ENCODE peak calls at places on chromosomes 11 and 22, in nine cellular contexts. Y, P, M, W, F, T, D, E and U are unnamed samples.

GRCh38 chr11:15977116-15977515 is 379.2 kb downstream of the SOX6 start:
- DNase-seq in Y (no peak), T (no peak), P (no peak), D (no peak), E (no peak), F (no peak), M (no peak), W (no peak), U (no peak)

GRCh38 chr11:134036484-134037092 is 32.3 kb upstream of the JAM3 start:
- DNase-seq in Y (peak; percentile 65), F (no peak), D (no peak), E (no peak), P (peak; percentile 55), M (no peak), T (peak; percentile 45), W (peak; percentile 39), U (no peak)

GRCh38 chr22:30143265-30143664 is 63.0 kb downstream of the HORMAD2 start:
- DNase-seq in P (no peak), Y (no peak), T (no peak), F (no peak), E (no peak), W (no peak), M (no peak), D (no peak), U (no peak)

GRCh38 chr11:23727821-23728220 is 769.0 kb upstream of the LUZP2 start:
- DNase-seq in T (no peak), W (no peak), D (no peak), M (no peak), Y (no peak), P (peak; percentile 33), F (no peak), E (peak; percentile 16), U (no peak)

GRCh38 chr11:118618991-118619375 is 11.6 kb downstream of the PHLDB1 start:
- DNase-seq in D (no peak), T (peak; percentile 66), W (no peak), E (no peak), Y (no peak), P (peak; percentile 89), M (no peak), F (no peak), U (no peak)

GRCh38 chr11:613369-613968 is 2.3 kb downstream of the IRF7 start:
- DNase-seq in E (no peak), Y (peak; percentile 88), F (peak; percentile 67), T (peak; percentile 89), W (peak; percentile 71), M (peak; percentile 88), D (peak; percentile 86), P (no peak), U (peak; percentile 84)

GRCh38 chr22:27718186-27719032 is 83.1 kb downstream of the MN1 start:
- DNase-seq in E (peak; percentile 69), Y (peak; percentile 54), F (peak; percentile 67), M (no peak), D (peak; percentile 33), P (peak; percentile 99), T (peak; percentile 49), W (no peak), U (peak; percentile 73)

GRCh38 chr11:45607995-45608394 is 57.4 kb downstream of the CHST1 start:
- DNase-seq in Y (no peak), P (no peak), T (no peak), F (no peak), D (no peak), E (no peak), W (no peak), M (no peak), U (no peak)

GRCh38 chr22:41963453-41964105 is 5.7 kb upstream of the SEPTIN3 start:
- DNase-seq in Y (no peak), W (no peak), T (no peak), P (no peak), M (no peak), E (no peak), D (peak; percentile 65), F (peak; percentile 63), U (no peak)

GRCh38 chr11:76704171-76704948 is 33.8 kb upstream of the LRRC32 start:
- DNase-seq in F (no peak), P (no peak), T (no peak), Y (no peak), M (no peak), D (no peak), W (no peak), E (no peak), U (no peak)

GRCh38 chr11:100999756-101000155 is 129.9 kb downstream of the PGR start:
- DNase-seq in T (no peak), M (no peak), P (no peak), D (no peak), E (no peak), W (no peak), Y (no peak), F (no peak), U (no peak)

GRCh38 chr11:1055109-1055703 is 18.7 kb upstream of the MUC6 start:
- DNase-seq in T (no peak), M (no peak), D (no peak), Y (no peak), W (no peak), F (no peak), E (no peak), P (no peak), U (peak; percentile 2)

GRCh38 chr22:45551310-45552016 is 48.8 kb downstream of the FBLN1 start:
- DNase-seq in Y (no peak), W (peak; percentile 31), M (no peak), D (no peak), F (no peak), T (peak; percentile 48), E (no peak), P (peak; percentile 39), U (no peak)

DNA sequence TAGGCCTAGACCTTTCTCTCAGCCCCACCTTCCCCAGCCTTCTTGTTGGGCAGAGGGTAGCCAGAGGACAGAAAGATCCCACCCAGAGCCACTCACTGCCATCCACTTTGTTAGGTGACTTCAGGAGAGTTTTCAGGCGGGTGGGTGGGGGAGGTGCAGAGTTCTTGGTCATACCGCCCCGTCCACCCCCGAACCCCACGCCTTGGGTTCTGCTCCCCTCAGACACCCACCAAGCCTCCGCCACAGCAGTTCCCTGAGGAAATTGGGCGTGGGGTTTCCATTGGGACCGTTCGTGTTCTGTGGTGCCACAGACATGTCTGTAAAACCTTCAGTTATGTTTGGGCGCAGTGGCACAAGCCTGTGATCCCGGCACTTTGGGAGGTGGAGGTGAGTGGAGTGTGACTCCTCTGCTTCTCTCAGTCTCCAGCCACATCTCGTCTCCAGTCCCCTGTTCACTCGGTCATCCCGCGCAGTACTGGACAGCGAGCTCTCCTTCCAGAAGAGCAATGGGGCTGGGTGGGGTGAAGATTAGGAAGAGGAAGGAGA is 1.5 kb downstream of the MIF start:
- DNase-seq in F (no peak), M (no peak), T (no peak), W (no peak), Y (no peak), E (no peak), D (no peak), P (no peak), U (no peak)
- H3K4me3 ChIP-seq in F (peak overlapping the region; percentile 86), M (peak overlapping the region; percentile 72), T (peak overlapping the region; percentile 98), W (peak overlapping the region; percentile 90), Y (peak overlapping the region; percentile 85), E (peak overlapping the region; percentile 85), D (peak overlapping the region; percentile 72), P (peak overlapping the region; percentile 80), U (peak overlapping the region; percentile 94)

DNA sequence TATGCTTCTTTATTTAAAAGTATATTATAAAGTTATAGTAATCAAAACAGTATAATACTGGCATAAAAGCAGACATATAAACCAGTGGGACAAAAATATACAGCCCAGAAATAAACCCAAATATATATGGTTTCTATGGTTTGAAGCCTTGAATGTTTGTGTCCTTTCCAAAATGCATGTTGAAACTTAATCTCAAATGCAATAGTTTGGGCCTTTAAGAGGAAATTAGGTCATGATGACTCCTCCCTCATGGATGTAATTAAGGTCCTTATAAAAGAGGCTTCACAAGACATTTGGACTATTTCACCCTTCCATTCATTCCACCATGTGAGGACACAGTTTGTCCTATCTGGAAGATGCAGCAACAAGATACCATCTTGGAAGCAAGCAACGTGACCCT is at the start of gene MS4A6E:
- DNase-seq in M (no peak), W (no peak), P (no peak), E (no peak), F (no peak), D (no peak), T (no peak), Y (no peak), U (no peak)
- H3K9me3 ChIP-seq in M (no peaks in the 10 kb centered on the region), W (no peaks in the 10 kb centered on the region), P (no peaks in the 10 kb centered on the region), E (peaks cover 6% of the 10 kb centered on the region), F (peaks cover 21% of the 10 kb centered on the region), D (no peaks in the 10 kb centered on the region), T (no peaks in the 10 kb centered on the region), Y (no peaks in the 10 kb centered on the region), U (no peaks in the 10 kb centered on the region)

DNA sequence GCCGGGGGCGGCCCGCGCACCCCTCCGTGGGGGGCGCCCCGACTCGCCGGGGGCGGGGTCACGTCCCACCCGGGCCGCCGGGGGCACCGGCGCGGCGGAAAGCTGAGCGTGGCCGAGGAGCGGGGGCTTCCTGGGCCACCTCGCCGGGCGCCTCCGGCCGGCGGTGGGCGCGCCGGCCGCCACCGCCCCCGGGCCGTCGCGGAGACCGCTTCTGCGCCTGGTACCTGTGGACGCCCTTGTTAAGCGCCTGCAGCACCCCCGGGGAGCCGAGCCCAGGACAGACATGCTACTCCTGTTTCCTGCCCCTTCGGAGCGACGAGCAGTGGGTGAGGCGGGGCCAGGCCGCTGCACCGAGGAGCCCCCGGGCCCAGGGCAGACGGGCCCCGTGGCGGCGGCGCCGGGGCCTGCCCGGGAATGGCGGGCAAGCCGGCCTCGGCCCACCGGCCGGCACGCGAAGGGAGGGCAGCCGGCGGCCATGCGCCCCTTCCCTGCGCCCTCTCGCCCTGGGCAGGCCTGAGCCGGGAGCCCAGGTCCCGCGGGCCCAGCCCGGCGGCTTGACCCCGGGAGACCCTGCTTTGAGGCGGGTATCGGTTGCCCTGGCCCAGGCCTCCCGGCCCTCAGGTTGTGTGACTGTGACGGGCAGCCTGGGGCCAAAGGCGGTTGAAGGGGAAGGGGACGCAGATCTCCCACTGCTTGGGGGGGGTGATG is 850 bp upstream of the KDM2A start:
- DNase-seq in T (peak; percentile 48), M (peak; percentile 67), E (no peak), F (peak; percentile 49), W (peak; percentile 54), Y (peak; percentile 40), D (peak; percentile 48), P (peak; percentile 48), U (peak; percentile 43)
- H3K4me3 ChIP-seq in T (peak overlapping the region; percentile 65), M (peak overlapping the region; percentile 48), E (no peak overlapping the region), F (peak overlapping the region; percentile 84), W (peak overlapping the region; percentile 45), Y (no peak overlapping the region), D (peak overlapping the region; percentile 49), P (peak overlapping the region; percentile 41), U (peak overlapping the region; percentile 55)

DNA sequence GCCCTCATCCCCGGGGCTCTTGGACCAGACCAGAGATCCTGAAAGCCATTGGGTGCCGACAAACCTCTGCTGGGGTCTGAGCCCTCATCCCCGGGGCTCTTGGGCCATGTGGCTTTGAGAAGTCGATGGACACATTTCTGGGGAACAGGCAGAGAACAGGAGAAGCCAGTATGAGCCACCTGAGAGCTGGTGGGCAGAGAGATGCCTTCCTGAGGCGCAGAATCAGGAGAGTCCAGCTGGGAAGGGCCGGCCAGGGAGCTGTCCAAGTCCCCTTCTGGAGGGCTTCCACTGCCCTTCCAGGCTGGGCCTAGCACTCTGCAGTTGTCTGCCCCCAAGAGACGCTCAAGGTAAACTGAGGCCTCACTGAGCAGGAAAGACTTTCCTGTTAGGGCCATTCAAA is 1398.1 kb downstream of the BRD1 start:
- DNase-seq in D (no peak), T (no peak), E (no peak), F (no peak), Y (no peak), P (no peak), W (no peak), M (peak; percentile 22), U (no peak)
- H3K9me3 ChIP-seq in D (no peaks in the 10 kb centered on the region), T (no peaks in the 10 kb centered on the region), E (peaks cover 99% of the 10 kb centered on the region), F (no peaks in the 10 kb centered on the region), Y (no peaks in the 10 kb centered on the region), P (no peaks in the 10 kb centered on the region), W (no peaks in the 10 kb centered on the region), M (no peaks in the 10 kb centered on the region), U (peaks cover 8% of the 10 kb centered on the region)